ENCODE peak calls at places on chromosomes 12 and 14, in eight cellular contexts. One of them, this sample, is unnamed.

GRCh38 chr12:132771126-132771838 is 9.7 kb upstream of the ANKLE2 start:
- DNase-seq in thyroid gland: no peak
- DNase-seq in CD8-positive, alpha-beta T cell: peak; percentile 24
- DNase-seq in aorta: no peak
- DNase-seq in dorsolateral prefrontal cortex: no peak
- DNase-seq in CD8-positive, alpha-beta memory T cell: peak; percentile 7
- DNase-seq in tibial nerve: no peak
- DNase-seq in A549: no peak
- DNase-seq in this sample: no peak

GRCh38 chr12:120862664-120863063 is 41.5 kb downstream of the SPPL3 start:
- DNase-seq in CD8-positive, alpha-beta T cell: no peak
- DNase-seq in tibial nerve: no peak
- DNase-seq in thyroid gland: no peak
- DNase-seq in CD8-positive, alpha-beta memory T cell: no peak
- DNase-seq in aorta: no peak
- DNase-seq in A549: no peak
- DNase-seq in dorsolateral prefrontal cortex: no peak
- DNase-seq in this sample: no peak

GRCh38 chr14:77314043-77314442 is 6.6 kb downstream of the POMT2 start:
- DNase-seq in CD8-positive, alpha-beta memory T cell: no peak
- DNase-seq in tibial nerve: no peak
- DNase-seq in A549: peak; percentile 84
- DNase-seq in aorta: no peak
- DNase-seq in thyroid gland: peak; percentile 24
- DNase-seq in CD8-positive, alpha-beta T cell: no peak
- DNase-seq in dorsolateral prefrontal cortex: no peak
- DNase-seq in this sample: peak; percentile 76

GRCh38 chr12:62933220-62933870 is 1.6 kb downstream of the PPM1H start:
- DNase-seq in tibial nerve: no peak
- DNase-seq in CD8-positive, alpha-beta memory T cell: no peak
- DNase-seq in dorsolateral prefrontal cortex: peak; percentile 72
- DNase-seq in A549: peak; percentile 50
- DNase-seq in aorta: no peak
- DNase-seq in CD8-positive, alpha-beta T cell: no peak
- DNase-seq in thyroid gland: peak; percentile 31
- DNase-seq in this sample: no peak

GRCh38 chr14:50363734-50364113 is 33.0 kb downstream of the CDKL1 start:
- DNase-seq in tibial nerve: peak; percentile 19
- DNase-seq in CD8-positive, alpha-beta memory T cell: peak; percentile 26
- DNase-seq in thyroid gland: no peak
- DNase-seq in aorta: no peak
- DNase-seq in A549: no peak
- DNase-seq in CD8-positive, alpha-beta T cell: peak; percentile 29
- DNase-seq in dorsolateral prefrontal cortex: no peak
- DNase-seq in this sample: no peak

GRCh38 chr14:83184531-83184930 is 1650.9 kb upstream of the SEL1L start:
- DNase-seq in aorta: no peak
- DNase-seq in thyroid gland: no peak
- DNase-seq in A549: no peak
- DNase-seq in tibial nerve: no peak
- DNase-seq in CD8-positive, alpha-beta T cell: no peak
- DNase-seq in CD8-positive, alpha-beta memory T cell: no peak
- DNase-seq in dorsolateral prefrontal cortex: no peak
- DNase-seq in this sample: no peak

GRCh38 chr14:61601923-61602732 is 93.2 kb upstream of the HIF1A start:
- DNase-seq in A549: no peak
- DNase-seq in dorsolateral prefrontal cortex: no peak
- DNase-seq in aorta: no peak
- DNase-seq in tibial nerve: no peak
- DNase-seq in CD8-positive, alpha-beta memory T cell: no peak
- DNase-seq in thyroid gland: peak; percentile 28
- DNase-seq in CD8-positive, alpha-beta T cell: no peak
- DNase-seq in this sample: no peak

GRCh38 chr12:110256780-110257431 is 24.1 kb upstream of the ATP2A2 start:
- DNase-seq in aorta: no peak
- DNase-seq in tibial nerve: peak; percentile 27
- DNase-seq in thyroid gland: peak; percentile 49
- DNase-seq in CD8-positive, alpha-beta memory T cell: no peak
- DNase-seq in CD8-positive, alpha-beta T cell: no peak
- DNase-seq in A549: peak; percentile 44
- DNase-seq in dorsolateral prefrontal cortex: no peak
- DNase-seq in this sample: no peak

GRCh38 chr14:28502517-28502916 is 264.1 kb upstream of the FOXG1 start:
- DNase-seq in A549: no peak
- DNase-seq in aorta: no peak
- DNase-seq in thyroid gland: no peak
- DNase-seq in dorsolateral prefrontal cortex: no peak
- DNase-seq in CD8-positive, alpha-beta T cell: no peak
- DNase-seq in tibial nerve: no peak
- DNase-seq in CD8-positive, alpha-beta memory T cell: no peak
- DNase-seq in this sample: no peak

GRCh38 chr12:104456417-104456949 is at the start of gene CHST11:
- DNase-seq in tibial nerve: peak; percentile 63
- DNase-seq in CD8-positive, alpha-beta T cell: peak; percentile 64
- DNase-seq in A549: peak; percentile 86
- DNase-seq in dorsolateral prefrontal cortex: peak; percentile 49
- DNase-seq in aorta: peak; percentile 96
- DNase-seq in CD8-positive, alpha-beta memory T cell: peak; percentile 62
- DNase-seq in thyroid gland: peak; percentile 68
- DNase-seq in this sample: peak; percentile 65

GRCh38 chr12:50672158-50672557 is 91.7 kb upstream of the ATF1 start:
- DNase-seq in CD8-positive, alpha-beta memory T cell: no peak
- DNase-seq in aorta: no peak
- DNase-seq in CD8-positive, alpha-beta T cell: no peak
- DNase-seq in A549: no peak
- DNase-seq in thyroid gland: no peak
- DNase-seq in dorsolateral prefrontal cortex: no peak
- DNase-seq in tibial nerve: no peak
- DNase-seq in this sample: no peak

GRCh38 chr14:37668646-37669045 is 73.2 kb downstream of the TTC6 start:
- DNase-seq in CD8-positive, alpha-beta memory T cell: no peak
- DNase-seq in CD8-positive, alpha-beta T cell: no peak
- DNase-seq in aorta: no peak
- DNase-seq in thyroid gland: no peak
- DNase-seq in A549: no peak
- DNase-seq in dorsolateral prefrontal cortex: no peak
- DNase-seq in tibial nerve: no peak
- DNase-seq in this sample: no peak

GRCh38 chr12:9787340-9787737 is 26.6 kb upstream of the CD69 start:
- DNase-seq in tibial nerve: no peak
- DNase-seq in thyroid gland: no peak
- DNase-seq in dorsolateral prefrontal cortex: no peak
- DNase-seq in CD8-positive, alpha-beta memory T cell: no peak
- DNase-seq in A549: no peak
- DNase-seq in CD8-positive, alpha-beta T cell: no peak
- DNase-seq in aorta: no peak
- DNase-seq in this sample: peak; percentile 21

DNA sequence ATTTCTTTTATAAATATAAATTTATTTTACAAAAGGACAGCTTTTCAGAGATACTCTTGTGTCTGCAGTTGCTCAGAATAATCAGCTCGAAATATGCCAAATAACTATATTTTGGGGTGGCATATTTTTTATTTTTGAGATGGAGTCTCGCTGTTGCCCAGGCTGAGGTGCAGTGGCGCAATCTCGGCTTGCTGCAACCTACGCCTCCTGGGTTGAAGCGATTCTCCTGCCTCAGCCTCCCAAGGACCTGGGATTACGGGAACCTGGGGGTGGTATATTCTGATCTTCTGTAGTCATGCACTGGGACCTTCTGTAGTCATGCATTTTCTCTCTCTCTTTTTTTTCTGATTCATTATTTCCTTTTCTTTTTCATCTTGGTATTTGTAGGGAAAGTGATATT is 135.0 kb upstream of the AMIGO2 start:
- DNase-seq in CD8-positive, alpha-beta memory T cell: no peak
- DNase-seq in tibial nerve: no peak
- DNase-seq in aorta: no peak
- DNase-seq in A549: no peak
- DNase-seq in dorsolateral prefrontal cortex: no peak
- DNase-seq in thyroid gland: no peak
- DNase-seq in CD8-positive, alpha-beta T cell: no peak
- DNase-seq in this sample: no peak
- H3K27ac ChIP-seq in CD8-positive, alpha-beta memory T cell: peak overlapping the region; percentile 85
- H3K27ac ChIP-seq in tibial nerve: no peak overlapping the region
- H3K27ac ChIP-seq in aorta: no peak overlapping the region
- H3K27ac ChIP-seq in A549: peak overlapping the region; percentile 92
- H3K27ac ChIP-seq in dorsolateral prefrontal cortex: no peak overlapping the region
- H3K27ac ChIP-seq in thyroid gland: no peak overlapping the region
- H3K27ac ChIP-seq in CD8-positive, alpha-beta T cell: peak overlapping the region; percentile 81
- H3K27ac ChIP-seq in this sample: no peak overlapping the region

GRCh38 chr14:94611179-94611578 is 1.0 kb upstream of the SERPINA3 start:
- DNase-seq in dorsolateral prefrontal cortex: no peak
- DNase-seq in CD8-positive, alpha-beta T cell: no peak
- DNase-seq in aorta: no peak
- DNase-seq in A549: no peak
- DNase-seq in CD8-positive, alpha-beta memory T cell: no peak
- DNase-seq in thyroid gland: no peak
- DNase-seq in tibial nerve: no peak
- DNase-seq in this sample: no peak

GRCh38 chr14:94612174-94612573 is at the start of gene SERPINA3:
- DNase-seq in thyroid gland: no peak
- DNase-seq in CD8-positive, alpha-beta memory T cell: no peak
- DNase-seq in dorsolateral prefrontal cortex: no peak
- DNase-seq in A549: no peak
- DNase-seq in tibial nerve: peak; percentile 59
- DNase-seq in aorta: no peak
- DNase-seq in CD8-positive, alpha-beta T cell: no peak
- DNase-seq in this sample: no peak

GRCh38 chr14:94613720-94614644 is 1.8 kb downstream of the SERPINA3 start:
- DNase-seq in A549: no peak
- DNase-seq in CD8-positive, alpha-beta memory T cell: no peak
- DNase-seq in tibial nerve: no peak
- DNase-seq in CD8-positive, alpha-beta T cell: no peak
- DNase-seq in aorta: no peak
- DNase-seq in dorsolateral prefrontal cortex: no peak
- DNase-seq in thyroid gland: no peak
- DNase-seq in this sample: no peak

GRCh38 chr14:94614802-94615201 is 2.6 kb downstream of the SERPINA3 start:
- DNase-seq in tibial nerve: no peak
- DNase-seq in A549: no peak
- DNase-seq in aorta: no peak
- DNase-seq in dorsolateral prefrontal cortex: no peak
- DNase-seq in CD8-positive, alpha-beta T cell: no peak
- DNase-seq in thyroid gland: no peak
- DNase-seq in CD8-positive, alpha-beta memory T cell: no peak
- DNase-seq in this sample: no peak

DNA sequence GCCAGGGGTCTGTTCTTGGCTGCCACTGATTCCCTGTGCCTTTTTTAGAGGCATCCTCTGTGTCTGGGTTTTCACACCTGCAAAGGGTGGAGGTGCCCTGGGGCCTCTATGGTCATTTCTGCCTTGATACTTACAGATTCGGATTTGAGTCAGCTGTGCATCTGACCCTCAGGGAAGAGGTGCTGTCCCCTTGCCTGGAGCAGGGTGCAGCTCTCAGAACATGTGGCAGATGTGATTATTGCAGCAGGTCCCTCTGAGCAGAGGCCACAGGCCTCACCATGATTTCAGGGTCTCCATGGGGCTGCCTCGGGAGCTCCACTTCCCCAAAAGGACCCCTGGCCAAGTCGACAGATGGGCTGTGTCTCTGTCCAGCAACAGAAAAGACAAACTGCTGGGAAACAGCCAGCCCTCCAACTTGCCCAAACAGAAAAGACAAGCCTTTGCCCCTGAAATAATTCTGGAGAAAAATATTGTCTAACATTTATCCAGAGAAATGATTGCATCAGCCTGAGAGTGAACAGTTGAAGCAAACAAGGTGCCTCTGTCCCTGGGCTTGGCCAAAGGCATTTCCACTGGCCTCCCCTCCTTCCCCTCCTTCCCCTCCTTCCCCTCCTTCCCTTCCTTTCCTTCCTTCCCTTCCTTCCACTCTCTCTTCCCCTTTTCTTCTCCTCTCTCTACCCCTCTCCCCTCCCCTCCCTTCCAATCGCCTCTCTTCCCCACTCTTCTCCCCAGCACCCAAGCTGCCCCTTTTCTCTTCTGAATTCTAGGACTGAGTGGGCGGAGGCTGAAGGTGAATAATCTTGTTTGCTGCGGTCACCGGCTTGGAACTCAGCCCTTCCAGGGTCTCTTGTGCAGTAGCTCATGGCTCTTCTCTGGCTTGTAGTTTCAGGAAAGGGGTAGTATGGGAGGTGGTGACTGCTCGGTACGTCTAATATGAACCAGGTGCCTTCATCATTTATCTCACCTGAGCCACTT is 676 bp downstream of the SERPINA3 start:
- DNase-seq in CD8-positive, alpha-beta memory T cell: no peak
- DNase-seq in dorsolateral prefrontal cortex: no peak
- DNase-seq in aorta: no peak
- DNase-seq in A549: no peak
- DNase-seq in thyroid gland: no peak
- DNase-seq in CD8-positive, alpha-beta T cell: no peak
- DNase-seq in tibial nerve: no peak
- DNase-seq in this sample: no peak
- H3K4me3 ChIP-seq in CD8-positive, alpha-beta memory T cell: no peak overlapping the region
- H3K4me3 ChIP-seq in dorsolateral prefrontal cortex: peak overlapping the region; percentile 27
- H3K4me3 ChIP-seq in aorta: no peak overlapping the region
- H3K4me3 ChIP-seq in A549: no peak overlapping the region
- H3K4me3 ChIP-seq in thyroid gland: no peak overlapping the region
- H3K4me3 ChIP-seq in CD8-positive, alpha-beta T cell: no peak overlapping the region
- H3K4me3 ChIP-seq in tibial nerve: peak overlapping the region; percentile 38
- H3K4me3 ChIP-seq in this sample: no peak overlapping the region

GRCh38 chr12:112184056-112184887 is 58.9 kb downstream of the TRAFD1 start:
- DNase-seq in CD8-positive, alpha-beta memory T cell: no peak
- DNase-seq in CD8-positive, alpha-beta T cell: no peak
- DNase-seq in tibial nerve: no peak
- DNase-seq in dorsolateral prefrontal cortex: no peak
- DNase-seq in thyroid gland: no peak
- DNase-seq in aorta: peak; percentile 65
- DNase-seq in A549: no peak
- DNase-seq in this sample: no peak

GRCh38 chr12:112185093-112185923 is 59.9 kb downstream of the TRAFD1 start:
- DNase-seq in tibial nerve: no peak
- DNase-seq in thyroid gland: no peak
- DNase-seq in CD8-positive, alpha-beta T cell: no peak
- DNase-seq in CD8-positive, alpha-beta memory T cell: no peak
- DNase-seq in dorsolateral prefrontal cortex: no peak
- DNase-seq in A549: no peak
- DNase-seq in aorta: no peak
- DNase-seq in this sample: no peak

GRCh38 chr12:112182499-112182898 is 57.1 kb downstream of the TRAFD1 start:
- DNase-seq in CD8-positive, alpha-beta T cell: no peak
- DNase-seq in aorta: peak; percentile 59
- DNase-seq in thyroid gland: no peak
- DNase-seq in tibial nerve: no peak
- DNase-seq in A549: no peak
- DNase-seq in dorsolateral prefrontal cortex: peak; percentile 82
- DNase-seq in CD8-positive, alpha-beta memory T cell: no peak
- DNase-seq in this sample: no peak

GRCh38 chr12:112183141-112183581 is 57.8 kb downstream of the TRAFD1 start:
- DNase-seq in dorsolateral prefrontal cortex: no peak
- DNase-seq in thyroid gland: no peak
- DNase-seq in A549: no peak
- DNase-seq in CD8-positive, alpha-beta T cell: no peak
- DNase-seq in aorta: no peak
- DNase-seq in tibial nerve: no peak
- DNase-seq in CD8-positive, alpha-beta memory T cell: no peak
- DNase-seq in this sample: no peak

GRCh38 chr12:112183591-112184021 is 58.2 kb downstream of the TRAFD1 start:
- DNase-seq in aorta: peak; percentile 48
- DNase-seq in dorsolateral prefrontal cortex: no peak
- DNase-seq in CD8-positive, alpha-beta T cell: no peak
- DNase-seq in CD8-positive, alpha-beta memory T cell: no peak
- DNase-seq in A549: no peak
- DNase-seq in thyroid gland: no peak
- DNase-seq in tibial nerve: no peak
- DNase-seq in this sample: no peak
- H3K27ac ChIP-seq in aorta: no peak overlapping the region
- H3K27ac ChIP-seq in dorsolateral prefrontal cortex: peak overlapping the region; percentile 91
- H3K27ac ChIP-seq in CD8-positive, alpha-beta T cell: no peak overlapping the region
- H3K27ac ChIP-seq in CD8-positive, alpha-beta memory T cell: no peak overlapping the region
- H3K27ac ChIP-seq in A549: no peak overlapping the region
- H3K27ac ChIP-seq in thyroid gland: no peak overlapping the region
- H3K27ac ChIP-seq in tibial nerve: peak overlapping the region; percentile 75
- H3K27ac ChIP-seq in this sample: no peak overlapping the region

GRCh38 chr12:46522141-46522540 is 149.6 kb upstream of the SLC38A2 start:
- DNase-seq in dorsolateral prefrontal cortex: no peak
- DNase-seq in tibial nerve: no peak
- DNase-seq in aorta: no peak
- DNase-seq in A549: no peak
- DNase-seq in CD8-positive, alpha-beta T cell: no peak
- DNase-seq in CD8-positive, alpha-beta memory T cell: no peak
- DNase-seq in thyroid gland: no peak
- DNase-seq in this sample: no peak
- H3K4me3 ChIP-seq in dorsolateral prefrontal cortex: no peak overlapping the region
- H3K4me3 ChIP-seq in tibial nerve: no peak overlapping the region
- H3K4me3 ChIP-seq in aorta: no peak overlapping the region
- H3K4me3 ChIP-seq in A549: no peak overlapping the region
- H3K4me3 ChIP-seq in CD8-positive, alpha-beta T cell: no peak overlapping the region
- H3K4me3 ChIP-seq in CD8-positive, alpha-beta memory T cell: no peak overlapping the region
- H3K4me3 ChIP-seq in thyroid gland: no peak overlapping the region
- H3K4me3 ChIP-seq in this sample: no peak overlapping the region